ENCODE peak calls at places on chromosomes 12 and 14, in ten cellular contexts. A is lower leg skin, Z is ovary, G is heart left ventricle, J is HepG2, C is HCT116, P is stomach, F is A549, H is tibial nerve, W is K562. X is an unnamed sample.

GRCh38 chr14:77601846-77602609 is 14.4 kb downstream of the SPTLC2 start:
- DNase-seq in J (no peak), A (no peak), P (no peak), G (no peak), H (no peak), C (no peak), Z (no peak), F (no peak), W (no peak), X (no peak)

GRCh38 chr12:54431911-54432814 is 13.1 kb upstream of the ITGA5 start:
- DNase-seq in Z (peak; percentile 73), P (peak; percentile 46), C (no peak), J (no peak), H (peak; percentile 27), F (peak; percentile 70), W (peak; percentile 84), G (peak; percentile 90), A (peak; percentile 71), X (no peak)

GRCh38 chr12:25387136-25388050 is 136.7 kb upstream of the KRAS start:
- DNase-seq in C (peak; percentile 84), F (peak; percentile 91), J (peak; percentile 77), Z (peak; percentile 91), A (peak; percentile 91), W (peak; percentile 52), G (peak; percentile 78), H (peak; percentile 73), P (peak; percentile 91), X (peak; percentile 93)

GRCh38 chr14:95486875-95487668 is 29.4 kb downstream of the SYNE3 start:
- DNase-seq in F (no peak), J (no peak), C (no peak), P (no peak), Z (no peak), G (no peak), A (no peak), W (no peak), H (no peak), X (no peak)

GRCh38 chr12:94973202-94973601 is 30.3 kb downstream of the NDUFA12 start:
- DNase-seq in F (no peak), C (no peak), H (no peak), J (no peak), P (no peak), W (no peak), Z (no peak), A (no peak), G (no peak), X (no peak)

GRCh38 chr14:91067186-91067585 is 6.7 kb upstream of the RPS6KA5 start:
- DNase-seq in W (no peak), Z (no peak), F (no peak), J (no peak), P (no peak), H (no peak), C (no peak), A (no peak), G (no peak), X (no peak)

GRCh38 chr14:80955434-80955939 is at the start of gene TSHR:
- DNase-seq in Z (no peak), C (no peak), F (no peak), G (no peak), W (no peak), P (no peak), H (no peak), A (no peak), J (no peak), X (no peak)

GRCh38 chr14:51776102-51776894 is 84.1 kb upstream of the GNG2 start:
- DNase-seq in Z (peak; percentile 60), H (peak; percentile 32), J (peak; percentile 52), P (no peak), G (peak; percentile 60), A (peak; percentile 26), F (peak; percentile 78), W (peak; percentile 14), C (peak; percentile 44), X (no peak)

GRCh38 chr14:35197015-35197414 is 74.7 kb downstream of the PRORP start:
- DNase-seq in J (no peak), P (no peak), F (peak; percentile 66), G (no peak), Z (no peak), W (no peak), A (no peak), H (no peak), C (peak; percentile 62), X (no peak)

GRCh38 chr12:102479099-102479887 is 1.1 kb downstream of the IGF1 start:
- DNase-seq in A (no peak), J (no peak), H (no peak), G (no peak), Z (no peak), C (no peak), W (no peak), P (no peak), F (no peak), X (no peak)

GRCh38 chr12:30926243-30927209 is at the start of gene TSPAN11:
- DNase-seq in A (no peak), G (no peak), J (no peak), F (no peak), C (no peak), H (no peak), P (no peak), Z (peak; percentile 51), W (no peak), X (no peak)

GRCh38 chr14:66624319-66624937 is 116.5 kb downstream of the GPHN start:
- DNase-seq in Z (peak; percentile 36), J (peak; percentile 53), P (peak; percentile 71), H (no peak), C (peak; percentile 48), W (peak; percentile 4), A (no peak), G (peak; percentile 33), F (peak; percentile 72), X (no peak)

GRCh38 chr14:60315591-60315990 is 66.6 kb downstream of the PPM1A start:
- DNase-seq in F (no peak), A (no peak), W (no peak), G (no peak), P (no peak), J (no peak), C (no peak), H (no peak), Z (no peak), X (no peak)

GRCh38 chr12:57611116-57611809 is at the start of gene ARHGEF25:
- DNase-seq in W (peak; percentile 95), H (peak; percentile 49), F (peak; percentile 48), C (no peak), G (peak; percentile 87), P (peak; percentile 53), A (peak; percentile 34), J (peak; percentile 41), Z (peak; percentile 87), X (no peak)

GRCh38 chr14:97380539-97380941 is 583.4 kb downstream of the VRK1 start:
- DNase-seq in P (no peak), H (no peak), F (peak; percentile 1), Z (no peak), J (no peak), W (no peak), G (no peak), A (no peak), C (peak; percentile 43), X (no peak)
- TF ChIP-seq POLR2A in P (no peak), H (no peak), F (no peak), Z (no peak), J (no peak), W (no peak), G (no peak), A (no peak), C (no peak), X (no peak)

GRCh38 chr12:71392521-71393145 is 47.0 kb upstream of the LGR5 start:
- DNase-seq in W (peak; percentile 63), C (peak; percentile 72), G (no peak), P (no peak), H (no peak), J (peak; percentile 69), F (peak; percentile 84), Z (no peak), A (no peak), X (no peak)
- TF ChIP-seq POLR2A in W (no peak), C (no peak), G (no peak), P (no peak), H (no peak), J (no peak), F (no peak), Z (no peak), A (no peak), X (no peak)

DNA sequence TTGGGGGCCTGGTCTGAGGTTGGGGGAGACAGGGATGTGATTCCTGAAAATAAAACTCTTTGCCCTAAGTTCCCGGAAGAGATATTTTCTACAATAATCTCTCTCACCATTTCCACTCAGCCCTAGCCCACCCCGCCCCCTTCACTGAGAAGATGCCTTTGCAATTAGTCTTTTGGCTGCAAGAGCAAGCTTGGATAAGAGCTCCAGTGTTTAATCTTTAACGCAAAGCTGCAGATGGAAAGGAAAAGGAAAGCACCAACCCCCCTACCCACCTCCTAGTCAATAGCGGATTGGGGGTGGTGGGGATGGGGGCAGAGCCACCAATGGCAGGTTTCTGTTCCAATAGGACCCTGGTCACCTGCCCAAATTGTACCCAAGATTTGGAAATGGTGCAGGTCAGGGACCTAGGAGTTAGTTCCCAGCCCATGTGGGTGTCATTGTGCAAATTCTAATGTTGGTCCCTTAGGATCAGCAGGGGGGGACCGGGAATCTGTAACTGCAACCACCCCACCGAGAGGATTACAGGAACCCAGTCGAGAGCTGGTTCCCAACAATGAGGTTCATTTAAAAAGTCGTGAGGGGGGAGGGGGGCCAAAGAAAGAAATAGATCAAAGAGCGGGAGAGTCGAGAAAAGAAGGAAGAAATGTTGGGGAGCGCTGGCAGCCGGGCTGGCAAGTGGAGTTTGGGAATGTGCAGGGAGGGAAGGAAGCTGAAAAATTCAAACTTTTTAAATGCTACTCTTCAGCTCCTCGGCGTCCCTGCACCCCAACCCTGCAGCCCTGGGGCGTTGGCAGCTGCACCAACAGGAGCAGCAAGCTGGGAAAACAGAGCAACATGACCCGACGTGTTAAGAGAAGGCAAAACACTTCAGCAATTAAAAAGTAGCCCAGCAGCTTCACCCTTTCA is 1.5 kb downstream of the ZFP36L1 start:
- DNase-seq in C (no peak), A (peak; percentile 59), W (no peak), P (peak; percentile 27), Z (peak; percentile 45), G (peak; percentile 28), H (no peak), F (peak; percentile 38), J (no peak), X (peak; percentile 90)
- TF ChIP-seq POLR2A in C (no peak), A (no peak), W (no peak), P (no peak), Z (no peak), G (no peak), H (no peak), F (no peak), J (no peak), X (no peak)

DNA sequence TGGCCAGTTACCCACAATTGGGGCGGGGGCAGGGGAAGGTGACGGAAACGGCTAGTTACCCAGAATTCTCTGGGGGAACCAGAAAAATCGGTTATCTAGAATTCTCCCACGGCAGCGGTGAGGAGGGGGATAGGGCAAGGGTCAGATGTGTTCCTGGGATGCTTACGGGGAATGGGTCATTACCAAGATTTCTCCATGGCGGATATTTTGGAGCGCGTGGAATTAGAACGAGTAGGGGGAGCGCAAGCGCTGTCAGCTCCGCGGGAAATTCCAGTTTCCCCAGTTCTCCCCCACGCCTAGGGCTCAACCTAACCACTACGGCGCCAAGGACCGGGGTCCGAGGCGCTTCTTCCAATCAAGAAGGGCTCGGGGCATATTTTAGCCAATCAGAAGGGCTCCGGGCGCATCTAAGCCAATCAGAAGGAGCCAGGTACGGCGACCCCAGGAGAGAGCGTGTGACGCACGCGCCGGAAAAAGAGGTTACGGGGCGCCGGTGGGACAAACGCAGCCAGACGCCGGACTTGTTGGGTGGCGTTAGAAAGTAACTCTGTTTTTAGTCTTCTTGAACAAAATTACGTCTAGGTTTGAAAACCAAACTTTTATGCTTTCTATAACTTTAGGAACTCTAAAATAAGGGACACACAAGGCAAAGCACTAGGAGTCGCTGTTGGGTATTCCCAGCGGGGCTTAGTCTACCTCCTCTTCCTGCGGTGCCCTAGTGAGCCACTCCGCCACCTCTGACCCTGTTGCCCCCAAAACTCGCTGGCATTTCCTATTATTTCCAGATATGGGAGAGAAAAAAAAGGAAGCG is at the start of gene PAN2:
- DNase-seq in A (peak; percentile 96), J (peak; percentile 96), G (peak; percentile 97), P (peak; percentile 96), H (peak; percentile 95), Z (peak; percentile 97), C (peak; percentile 98), W (peak; percentile 100), F (peak; percentile 99), X (peak; percentile 99)
- TF ChIP-seq POLR2A in A (peak; percentile 66), J (peak; percentile 74), G (peak; percentile 40), P (no peak), H (peak; percentile 75), Z (peak; percentile 90), C (peak; percentile 82), W (peak; percentile 90), F (peak; percentile 61), X (peak; percentile 31)